ENCODE peak calls at places on chromosomes 7 and 10, in seven cellular contexts. One of them, this sample, is unnamed.

GRCh38 chr10:37957841-37958240 is 18.6 kb downstream of the ZNF25 start:
- DNase-seq in NCI-H2029 treated with DMSO at 0.1 percent for 48 hours: no peak
- DNase-seq in stimulated activated CD4-positive, alpha-beta T cell treated with anti-CD3 and anti-CD28 coated beads, Interleukin-2, amount 100 ng/mL, for 48 hours: no peak
- DNase-seq in skeletal muscle cell: no peak
- DNase-seq in NCI-H1105: no peak
- DNase-seq in dorsolateral prefrontal cortex: no peak
- DNase-seq in esophagus muscularis mucosa: no peak
- DNase-seq in this sample: no peak

GRCh38 chr10:107728807-107729206 is 564.3 kb upstream of the SORCS1 start:
- DNase-seq in NCI-H1105: no peak
- DNase-seq in stimulated activated CD4-positive, alpha-beta T cell treated with anti-CD3 and anti-CD28 coated beads, Interleukin-2, amount 100 ng/mL, for 48 hours: no peak
- DNase-seq in dorsolateral prefrontal cortex: no peak
- DNase-seq in skeletal muscle cell: no peak
- DNase-seq in esophagus muscularis mucosa: no peak
- DNase-seq in NCI-H2029 treated with DMSO at 0.1 percent for 48 hours: no peak
- DNase-seq in this sample: no peak

GRCh38 chr7:150359918-150360681 is 8.5 kb upstream of the REPIN1 start:
- DNase-seq in esophagus muscularis mucosa: no peak
- DNase-seq in NCI-H2029 treated with DMSO at 0.1 percent for 48 hours: no peak
- DNase-seq in dorsolateral prefrontal cortex: no peak
- DNase-seq in stimulated activated CD4-positive, alpha-beta T cell treated with anti-CD3 and anti-CD28 coated beads, Interleukin-2, amount 100 ng/mL, for 48 hours: no peak
- DNase-seq in NCI-H1105: no peak
- DNase-seq in skeletal muscle cell: no peak
- DNase-seq in this sample: no peak

GRCh38 chr10:114900658-114901057 is 37.3 kb upstream of the TRUB1 start:
- DNase-seq in stimulated activated CD4-positive, alpha-beta T cell treated with anti-CD3 and anti-CD28 coated beads, Interleukin-2, amount 100 ng/mL, for 48 hours: no peak
- DNase-seq in dorsolateral prefrontal cortex: no peak
- DNase-seq in NCI-H2029 treated with DMSO at 0.1 percent for 48 hours: no peak
- DNase-seq in esophagus muscularis mucosa: no peak
- DNase-seq in NCI-H1105: no peak
- DNase-seq in skeletal muscle cell: no peak
- DNase-seq in this sample: no peak

GRCh38 chr10:1102392-1102791 is 46.2 kb downstream of the WDR37 start:
- DNase-seq in esophagus muscularis mucosa: no peak
- DNase-seq in NCI-H1105: no peak
- DNase-seq in stimulated activated CD4-positive, alpha-beta T cell treated with anti-CD3 and anti-CD28 coated beads, Interleukin-2, amount 100 ng/mL, for 48 hours: peak; percentile 23
- DNase-seq in dorsolateral prefrontal cortex: no peak
- DNase-seq in skeletal muscle cell: no peak
- DNase-seq in NCI-H2029 treated with DMSO at 0.1 percent for 48 hours: no peak
- DNase-seq in this sample: no peak

GRCh38 chr10:57628592-57629284 is 639.0 kb downstream of the IPMK start:
- DNase-seq in NCI-H2029 treated with DMSO at 0.1 percent for 48 hours: no peak
- DNase-seq in stimulated activated CD4-positive, alpha-beta T cell treated with anti-CD3 and anti-CD28 coated beads, Interleukin-2, amount 100 ng/mL, for 48 hours: no peak
- DNase-seq in esophagus muscularis mucosa: no peak
- DNase-seq in dorsolateral prefrontal cortex: no peak
- DNase-seq in NCI-H1105: peak; percentile 2
- DNase-seq in skeletal muscle cell: no peak
- DNase-seq in this sample: no peak

GRCh38 chr10:110078317-110078716 is 70.5 kb downstream of the ADD3 start:
- DNase-seq in esophagus muscularis mucosa: no peak
- DNase-seq in NCI-H2029 treated with DMSO at 0.1 percent for 48 hours: no peak
- DNase-seq in skeletal muscle cell: no peak
- DNase-seq in stimulated activated CD4-positive, alpha-beta T cell treated with anti-CD3 and anti-CD28 coated beads, Interleukin-2, amount 100 ng/mL, for 48 hours: no peak
- DNase-seq in dorsolateral prefrontal cortex: no peak
- DNase-seq in NCI-H1105: no peak
- DNase-seq in this sample: no peak

GRCh38 chr10:126569513-126570447 is 100.7 kb downstream of the C10orf90 start:
- DNase-seq in NCI-H2029 treated with DMSO at 0.1 percent for 48 hours: no peak
- DNase-seq in dorsolateral prefrontal cortex: no peak
- DNase-seq in NCI-H1105: no peak
- DNase-seq in stimulated activated CD4-positive, alpha-beta T cell treated with anti-CD3 and anti-CD28 coated beads, Interleukin-2, amount 100 ng/mL, for 48 hours: no peak
- DNase-seq in esophagus muscularis mucosa: no peak
- DNase-seq in skeletal muscle cell: peak; percentile 69
- DNase-seq in this sample: no peak

GRCh38 chr10:27258838-27259532 is 18.4 kb upstream of the ACBD5 start:
- DNase-seq in esophagus muscularis mucosa: no peak
- DNase-seq in dorsolateral prefrontal cortex: no peak
- DNase-seq in NCI-H1105: no peak
- DNase-seq in skeletal muscle cell: no peak
- DNase-seq in stimulated activated CD4-positive, alpha-beta T cell treated with anti-CD3 and anti-CD28 coated beads, Interleukin-2, amount 100 ng/mL, for 48 hours: no peak
- DNase-seq in NCI-H2029 treated with DMSO at 0.1 percent for 48 hours: no peak
- DNase-seq in this sample: no peak

This sample was measured in GM19239.